ENCODE peak calls at places on chromosomes 7 and 10, in nine cellular contexts. D, B, S, R, Q, E, H, V and U are unnamed samples. For H3K4me1, the result is how much of the 10 kb centered on the place peaks cover.

GRCh38 chr7:55966851-55967250 is 2.5 kb downstream of the NIPSNAP2 start:
- DNase-seq in Q (no peak), S (no peak), H (no peak), E (no peak), B (peak), V (no peak), D (no peak), R (no peak), U (no peak)

GRCh38 chr10:64598604-64599003 is 1077.4 kb downstream of the REEP3 start:
- DNase-seq in D (no peak), Q (no peak), E (no peak), R (no peak), B (no peak), V (no peak), S (no peak), H (no peak), U (no peak)

GRCh38 chr10:6707329-6707728 is 127.3 kb upstream of the PRKCQ start:
- DNase-seq in S (no peak), E (no peak), R (no peak), V (no peak), D (no peak), Q (no peak), B (no peak), H (no peak), U (no peak)

GRCh38 chr7:17774248-17774647 is 166.0 kb downstream of the SNX13 start:
- DNase-seq in E (no peak), S (no peak), H (no peak), R (no peak), Q (no peak), V (no peak), D (peak), B (no peak), U (no peak)

GRCh38 chr10:74075906-74076305 is 74.7 kb downstream of the AP3M1 start:
- DNase-seq in H (no peak), E (no peak), Q (no peak), R (no peak), S (no peak), D (no peak), B (no peak), V (no peak), U (no peak)

GRCh38 chr7:50641442-50642405 is 76.5 kb upstream of the DDC start:
- DNase-seq in E (peak), D (no peak), Q (no peak), B (no peak), V (no peak), S (no peak), H (no peak), R (no peak), U (no peak)

GRCh38 chr10:113967096-113967495 is 76.6 kb upstream of the ADRB1 start:
- DNase-seq in H (no peak), V (no peak), D (no peak), Q (no peak), S (no peak), B (no peak), E (no peak), R (no peak), U (no peak)

GRCh38 chr7:149216402-149216801 is 21.1 kb downstream of the ZNF282 start:
- DNase-seq in V (no peak), Q (no peak), H (no peak), S (no peak), E (no peak), R (no peak), D (no peak), B (no peak), U (no peak)

GRCh38 chr7:91995391-91995790 is 54.7 kb downstream of the AKAP9 start:
- DNase-seq in S (no peak), Q (no peak), B (no peak), E (no peak), D (no peak), V (no peak), R (no peak), H (no peak), U (no peak)

GRCh38 chr10:102240467-102241036 is 760 bp downstream of the PITX3 start:
- DNase-seq in V (no peak), E (peak), B (no peak), S (no peak), D (no peak), H (no peak), Q (no peak), R (no peak), U (no peak)

GRCh38 chr7:157006205-157006747 is 4.2 kb downstream of the MNX1 start:
- DNase-seq in R (no peak), V (no peak), E (peak), H (peak), D (no peak), Q (no peak), S (no peak), B (no peak), U (no peak)

GRCh38 chr10:46224414-46224682 is 62.4 kb upstream of the ANTXRL start:
- DNase-seq in V (no peak), D (no peak), H (no peak), B (no peak), Q (no peak), S (no peak), E (no peak), R (no peak), U (no peak)

GRCh38 chr7:131586259-131586658 is 29.8 kb upstream of the PODXL start:
- DNase-seq in R (no peak), E (peak), Q (peak), B (no peak), H (peak), D (no peak), V (no peak), S (no peak), U (peak)

GRCh38 chr7:116984917-116985316 is 31.6 kb downstream of the ST7 start:
- DNase-seq in R (no peak), V (no peak), E (no peak), D (peak), S (no peak), H (no peak), Q (no peak), B (no peak), U (no peak)

GRCh38 chr7:74289018-74289659 is at the start of gene CLIP2:
- DNase-seq in R (peak), S (no peak), E (peak), V (peak), D (peak), H (peak), B (peak), Q (peak), U (peak)

GRCh38 chr10:60652628-60653027 is 125.7 kb upstream of the CDK1 start:
- DNase-seq in H (no peak), Q (no peak), V (no peak), B (no peak), D (no peak), S (no peak), E (no peak), R (no peak), U (no peak)

GRCh38 chr10:62278461-62278910 is 9.8 kb upstream of the RTKN2 start:
- DNase-seq in S (no peak), D (peak), Q (no peak), H (no peak), E (no peak), R (no peak), B (no peak), V (no peak), U (no peak)

GRCh38 chr10:110404374-110404773 is 93.3 kb upstream of the DUSP5 start:
- DNase-seq in V (no peak), D (no peak), Q (no peak), B (no peak), H (no peak), S (no peak), E (no peak), R (no peak), U (no peak)

GRCh38 chr10:26090762-26091161 is 125.8 kb upstream of the GAD2 start:
- DNase-seq in V (no peak), S (no peak), E (no peak), D (no peak), Q (no peak), H (no peak), B (no peak), R (no peak), U (no peak)

GRCh38 chr7:4698707-4699275 is 16.7 kb downstream of the FOXK1 start:
- DNase-seq in Q (no peak), B (no peak), E (no peak), R (no peak), D (no peak), H (no peak), S (no peak), V (peak), U (no peak)

GRCh38 chr10:126533644-126534043 is 136.8 kb downstream of the C10orf90 start:
- DNase-seq in B (no peak), V (no peak), R (no peak), H (no peak), D (no peak), E (no peak), Q (no peak), S (no peak), U (no peak)

GRCh38 chr7:122199171-122199570 is 55.1 kb upstream of the AASS start:
- DNase-seq in V (no peak), S (no peak), Q (no peak), R (no peak), B (no peak), D (no peak), E (peak), H (no peak), U (no peak)

GRCh38 chr10:15419279-15419874 is 48.3 kb upstream of the FAM171A1 start:
- DNase-seq in Q (peak), S (no peak), D (peak), B (no peak), V (no peak), H (peak), R (peak), E (peak), U (no peak)

GRCh38 chr10:120804020-120804419 is 47.1 kb upstream of the WDR11 start:
- DNase-seq in R (no peak), B (no peak), Q (no peak), V (no peak), H (no peak), S (no peak), D (no peak), E (no peak), U (no peak)

GRCh38 chr10:122419016-122419415 is 35.4 kb upstream of the ARMS2 start:
- DNase-seq in D (no peak), E (no peak), R (no peak), V (no peak), B (no peak), H (no peak), S (no peak), Q (no peak), U (no peak)

GRCh38 chr7:18020138-18020715 is 7.4 kb downstream of the PRPS1L1 start:
- DNase-seq in E (no peak), H (no peak), Q (no peak), V (no peak), D (no peak), R (no peak), S (no peak), B (no peak), U (no peak)

GRCh38 chr7:142629588-142630260 is 119.5 kb upstream of the PRSS1 start:
- DNase-seq in R (no peak), S (no peak), H (no peak), V (no peak), D (peak), Q (no peak), B (no peak), E (no peak), U (no peak)

GRCh38 chr10:116627386-116627933 is 6.7 kb downstream of the PNLIPRP2 start:
- DNase-seq in H (peak), S (no peak), D (no peak), V (no peak), R (peak), B (no peak), Q (no peak), E (peak), U (no peak)

GRCh38 chr10:70866424-70866823 is 21.9 kb downstream of the PCBD1 start:
- DNase-seq in D (no peak), E (no peak), Q (no peak), R (no peak), B (no peak), S (no peak), H (no peak), V (no peak), U (no peak)

GRCh38 chr7:27605283-27605682 is 57.4 kb downstream of the HIBADH start:
- DNase-seq in H (no peak), B (no peak), D (no peak), S (no peak), V (no peak), Q (no peak), R (no peak), E (no peak), U (no peak)

GRCh38 chr7:28564755-28565374 is 152.5 kb downstream of the CREB5 start:
- DNase-seq in H (no peak), Q (no peak), B (no peak), D (peak), V (no peak), S (no peak), E (no peak), R (no peak), U (no peak)

GRCh38 chr7:123494193-123494796 is 40.1 kb downstream of the IQUB start:
- DNase-seq in V (no peak), E (peak), R (peak), H (peak), Q (peak), D (peak), B (peak), S (no peak), U (no peak)

GRCh38 chr10:79022565-79023488 is 45.9 kb upstream of the ZMIZ1 start:
- DNase-seq in E (peak), V (peak), B (no peak), R (peak), D (no peak), S (no peak), Q (no peak), H (peak), U (peak)
- H3K27ac ChIP-seq in E (no peak), V (no peak), B (no peak), R (no peak), D (no peak), S (peak), Q (no peak), H (no peak), U (no peak)

GRCh38 chr10:43647576-43647975 is 1.1 kb downstream of the ZNF32 start:
- DNase-seq in S (no peak), E (no peak), D (no peak), H (no peak), V (no peak), Q (no peak), R (no peak), B (no peak), U (no peak)
- TF ChIP-seq POLR2A in S (no peak), E (no peak), D (no peak), H (no peak), V (no peak), Q (no peak), R (no peak), B (no peak), U (no peak)

DNA sequence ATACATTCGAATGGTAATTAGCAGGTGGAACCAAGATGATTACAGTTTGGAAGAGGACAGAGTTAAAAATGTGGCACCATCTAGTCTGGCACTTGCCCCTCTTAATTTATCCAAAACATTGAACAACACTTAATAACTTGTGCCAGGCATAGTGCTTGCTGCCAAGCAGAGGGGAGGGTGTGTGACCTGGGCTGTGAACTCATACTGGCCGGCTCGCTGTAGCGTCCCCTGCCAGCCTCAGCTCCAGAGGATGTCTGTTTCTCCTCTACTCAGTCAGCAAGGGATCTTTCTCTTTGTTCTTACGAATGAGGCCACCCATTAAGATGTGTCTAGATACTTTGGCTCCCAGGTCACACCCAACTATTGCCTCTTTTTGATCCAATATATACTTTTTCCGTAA is 179.4 kb upstream of the INHBA start:
- DNase-seq in H (no peak), S (no peak), R (no peak), B (no peak), V (no peak), D (no peak), E (no peak), Q (no peak), U (no peak)
- H3K4me1 ChIP-seq in H (under half), S (under half), R (under half), B (under half), V (under half), D (under half), E (under half), Q (under half), U (under half)

GRCh38 chr7:10655031-10655430 is 318.6 kb upstream of the PHF14 start:
- DNase-seq in H (no peak), R (no peak), S (no peak), Q (no peak), B (no peak), V (no peak), D (no peak), E (no peak), U (no peak)

GRCh38 chr7:10662491-10662890 is 311.2 kb upstream of the PHF14 start:
- DNase-seq in D (no peak), E (no peak), S (no peak), B (no peak), R (no peak), Q (no peak), H (no peak), V (no peak), U (no peak)

GRCh38 chr7:10657837-10658236 is 315.8 kb upstream of the PHF14 start:
- DNase-seq in H (no peak), D (no peak), S (no peak), R (no peak), E (no peak), B (no peak), Q (no peak), V (no peak), U (no peak)

GRCh38 chr7:10657201-10657600 is 316.5 kb upstream of the PHF14 start:
- DNase-seq in V (no peak), R (no peak), H (no peak), Q (no peak), D (no peak), E (no peak), S (no peak), B (no peak), U (no peak)
- H3K27ac ChIP-seq in V (no peak), R (no peak), H (no peak), Q (no peak), D (no peak), E (no peak), S (no peak), B (no peak), U (no peak)